ENCODE peak calls at places on chromosomes 11 and 22, in seven cellular contexts. T, Q, E, N, D, Y and L are unnamed samples.
A peak's percentile ranks its signal among the peaks of the same experiment; 100 is the strongest.

GRCh38 chr22:23847991-23848864 is 9.4 kb upstream of the DERL3 start:
- DNase-seq in T (no peak), Y (no peak), N (no peak), E (no peak), Q (no peak), D (no peak), L (no peak)

GRCh38 chr11:44085330-44085729 is 10.1 kb upstream of the EXT2 start:
- DNase-seq in Y (no peak), E (no peak), T (no peak), Q (no peak), D (no peak), N (no peak), L (no peak)

GRCh38 chr11:121328213-121328966 is 35.8 kb downstream of the SC5D start:
- DNase-seq in Q (no peak), Y (no peak), E (no peak), D (no peak), N (no peak), T (no peak), L (no peak)

GRCh38 chr22:20186871-20187546 is 36.2 kb upstream of the CCDC188 start:
- DNase-seq in E (no peak), N (no peak), D (no peak), Y (no peak), Q (no peak), T (no peak), L (no peak)

GRCh38 chr22:31623634-31624312 is 38.2 kb downstream of the PISD start:
- DNase-seq in Q (no peak), N (no peak), Y (no peak), D (no peak), E (no peak), T (no peak), L (no peak)

GRCh38 chr11:102391549-102392237 is 44.7 kb downstream of the BIRC2 start:
- DNase-seq in D (no peak), E (no peak), T (no peak), Y (no peak), Q (no peak), N (no peak), L (no peak)

GRCh38 chr11:90601261-90601660 is 378.4 kb upstream of the CHORDC1 start:
- DNase-seq in Y (no peak), Q (no peak), E (no peak), D (no peak), T (no peak), N (no peak), L (no peak)

GRCh38 chr11:35549787-35550186 is 24.4 kb upstream of the PAMR1 start:
- DNase-seq in T (no peak), Q (peak; percentile 22), D (peak; percentile 97), Y (peak; percentile 94), N (no peak), E (peak; percentile 97), L (peak; percentile 97)

GRCh38 chr22:19974935-19975706 is 33.5 kb upstream of the TXNRD2 start:
- DNase-seq in Y (no peak), E (no peak), T (no peak), Q (no peak), N (no peak), D (no peak), L (no peak)

GRCh38 chr11:28512143-28512756 is 404.1 kb downstream of the METTL15 start:
- DNase-seq in T (no peak), E (no peak), Q (no peak), Y (no peak), D (no peak), N (no peak), L (no peak)

GRCh38 chr22:26767351-26767970 is 110.1 kb downstream of the MIAT start:
- DNase-seq in E (no peak), D (no peak), Q (no peak), Y (no peak), T (no peak), N (no peak), L (no peak)

GRCh38 chr11:16792426-16792825 is 54.0 kb downstream of the C11orf58 start:
- DNase-seq in N (no peak), D (no peak), Y (no peak), Q (no peak), T (no peak), E (no peak), L (peak; percentile 53)

GRCh38 chr11:121810291-121810690 is 305.7 kb downstream of the BLID start:
- DNase-seq in D (peak; percentile 66), E (peak; percentile 81), T (no peak), Y (peak; percentile 15), Q (no peak), N (no peak), L (peak; percentile 69)

GRCh38 chr11:79236541-79236971 is 204.3 kb downstream of the TENM4 start:
- DNase-seq in D (peak; percentile 70), E (peak; percentile 99), Q (no peak), Y (no peak), N (no peak), T (peak; percentile 53), L (peak; percentile 97)

GRCh38 chr11:68014157-68014965 is 4.2 kb downstream of the ALDH3B1 start:
- DNase-seq in N (no peak), T (peak; percentile 92), Q (no peak), Y (no peak), E (peak; percentile 88), D (peak; percentile 85), L (peak; percentile 75)

GRCh38 chr11:26350002-26350401 is 18.1 kb downstream of the ANO3 start:
- DNase-seq in Q (no peak), D (no peak), T (no peak), N (no peak), Y (no peak), E (no peak), L (no peak)